ENCODE peak calls at places on chromosomes 16 and 17, in seven cellular contexts. One of them, this sample, is unnamed.

GRCh38 chr16:54431041-54431996 is 144.7 kb upstream of the IRX3 start:
- DNase-seq in H9: no peak
- DNase-seq in trophoblast cell: no peak
- DNase-seq in mesenchymal stem cell: peak; percentile 29
- DNase-seq in neuronal stem cell: no peak
- DNase-seq in mesendoderm: no peak
- DNase-seq in IMR-90: no peak
- DNase-seq in this sample: no peak

GRCh38 chr16:84818989-84819643 is 669 bp upstream of the CRISPLD2 start:
- DNase-seq in IMR-90: no peak
- DNase-seq in mesendoderm: no peak
- DNase-seq in neuronal stem cell: no peak
- DNase-seq in trophoblast cell: peak; percentile 99
- DNase-seq in mesenchymal stem cell: no peak
- DNase-seq in H9: peak; percentile 56
- DNase-seq in this sample: no peak

GRCh38 chr17:75824591-75825518 is 19.3 kb downstream of the UNC13D start:
- DNase-seq in neuronal stem cell: no peak
- DNase-seq in IMR-90: no peak
- DNase-seq in mesendoderm: no peak
- DNase-seq in H9: no peak
- DNase-seq in mesenchymal stem cell: no peak
- DNase-seq in trophoblast cell: no peak
- DNase-seq in this sample: no peak

GRCh38 chr17:9924735-9925191 is 19.7 kb upstream of the RCVRN start:
- DNase-seq in mesendoderm: peak; percentile 89
- DNase-seq in IMR-90: peak; percentile 75
- DNase-seq in trophoblast cell: peak; percentile 29
- DNase-seq in mesenchymal stem cell: peak; percentile 84
- DNase-seq in H9: peak; percentile 62
- DNase-seq in neuronal stem cell: peak; percentile 78
- DNase-seq in this sample: no peak

GRCh38 chr16:51898872-51899271 is 648.1 kb downstream of the TOX3 start:
- DNase-seq in neuronal stem cell: no peak
- DNase-seq in trophoblast cell: no peak
- DNase-seq in H9: no peak
- DNase-seq in mesendoderm: peak; percentile 6
- DNase-seq in mesenchymal stem cell: no peak
- DNase-seq in IMR-90: peak; percentile 53
- DNase-seq in this sample: no peak

GRCh38 chr17:50749243-50749642 is 18.1 kb downstream of the ANKRD40CL start:
- DNase-seq in mesendoderm: no peak
- DNase-seq in mesenchymal stem cell: no peak
- DNase-seq in H9: no peak
- DNase-seq in neuronal stem cell: no peak
- DNase-seq in IMR-90: no peak
- DNase-seq in trophoblast cell: no peak
- DNase-seq in this sample: no peak

GRCh38 chr17:49890852-49891251 is 43.0 kb upstream of the TAC4 start:
- DNase-seq in H9: no peak
- DNase-seq in IMR-90: no peak
- DNase-seq in mesendoderm: no peak
- DNase-seq in neuronal stem cell: no peak
- DNase-seq in trophoblast cell: no peak
- DNase-seq in mesenchymal stem cell: no peak
- DNase-seq in this sample: no peak

GRCh38 chr16:49952386-49952785 is 72.6 kb upstream of the CNEP1R1 start:
- DNase-seq in IMR-90: no peak
- DNase-seq in trophoblast cell: peak; percentile 75
- DNase-seq in mesenchymal stem cell: peak; percentile 49
- DNase-seq in mesendoderm: peak; percentile 40
- DNase-seq in H9: no peak
- DNase-seq in neuronal stem cell: no peak
- DNase-seq in this sample: no peak

GRCh38 chr17:45792437-45792836 is 8.3 kb downstream of the CRHR1 start:
- DNase-seq in trophoblast cell: no peak
- DNase-seq in IMR-90: no peak
- DNase-seq in neuronal stem cell: no peak
- DNase-seq in mesendoderm: no peak
- DNase-seq in H9: no peak
- DNase-seq in mesenchymal stem cell: no peak
- DNase-seq in this sample: no peak

GRCh38 chr16:10039220-10040096 is 142.8 kb downstream of the GRIN2A start:
- DNase-seq in IMR-90: no peak
- DNase-seq in neuronal stem cell: peak; percentile 67
- DNase-seq in H9: peak; percentile 74
- DNase-seq in trophoblast cell: no peak
- DNase-seq in mesendoderm: peak; percentile 82
- DNase-seq in mesenchymal stem cell: peak; percentile 16
- DNase-seq in this sample: peak; percentile 81

GRCh38 chr17:52227926-52228325 is 69.4 kb upstream of the CA10 start:
- DNase-seq in trophoblast cell: no peak
- DNase-seq in mesenchymal stem cell: no peak
- DNase-seq in IMR-90: no peak
- DNase-seq in neuronal stem cell: no peak
- DNase-seq in H9: no peak
- DNase-seq in mesendoderm: no peak
- DNase-seq in this sample: no peak

GRCh38 chr16:84928679-84929420 is 82.5 kb downstream of the ZDHHC7 start:
- DNase-seq in H9: no peak
- DNase-seq in neuronal stem cell: no peak
- DNase-seq in trophoblast cell: no peak
- DNase-seq in mesendoderm: no peak
- DNase-seq in IMR-90: peak; percentile 39
- DNase-seq in mesenchymal stem cell: no peak
- DNase-seq in this sample: no peak

GRCh38 chr17:28029033-28029432 is 13.4 kb upstream of the NLK start:
- DNase-seq in H9: no peak
- DNase-seq in neuronal stem cell: no peak
- DNase-seq in trophoblast cell: no peak
- DNase-seq in IMR-90: no peak
- DNase-seq in mesenchymal stem cell: no peak
- DNase-seq in mesendoderm: no peak
- DNase-seq in this sample: no peak

GRCh38 chr17:28031174-28031573 is 11.3 kb upstream of the NLK start:
- DNase-seq in trophoblast cell: no peak
- DNase-seq in H9: no peak
- DNase-seq in IMR-90: no peak
- DNase-seq in neuronal stem cell: no peak
- DNase-seq in mesendoderm: no peak
- DNase-seq in mesenchymal stem cell: no peak
- DNase-seq in this sample: no peak

GRCh38 chr17:28033972-28034714 is 8.3 kb upstream of the NLK start:
- DNase-seq in IMR-90: peak; percentile 91
- DNase-seq in mesenchymal stem cell: peak; percentile 61
- DNase-seq in trophoblast cell: no peak
- DNase-seq in H9: no peak
- DNase-seq in mesendoderm: no peak
- DNase-seq in neuronal stem cell: no peak
- DNase-seq in this sample: no peak

DNA sequence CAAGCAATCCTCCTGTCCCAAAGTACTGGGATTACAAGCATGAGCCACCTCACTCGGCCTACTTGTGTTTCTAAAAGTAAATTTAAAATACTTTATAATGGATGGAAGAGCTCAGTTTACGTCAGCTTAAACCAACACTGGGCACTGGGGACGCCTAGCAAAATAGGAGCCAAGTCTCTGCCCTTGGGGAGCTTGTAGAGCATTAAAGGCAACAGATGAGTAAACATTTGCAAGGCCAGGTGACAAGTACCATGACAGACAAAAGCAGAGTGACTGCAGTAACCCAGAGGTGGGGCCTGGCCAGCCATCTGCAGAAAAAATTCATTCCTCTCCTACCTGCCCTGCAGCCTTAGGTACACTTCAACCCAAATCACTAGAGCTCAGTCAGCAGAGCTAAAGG is 12.1 kb upstream of the NLK start:
- DNase-seq in neuronal stem cell: no peak
- DNase-seq in IMR-90: no peak
- DNase-seq in trophoblast cell: no peak
- DNase-seq in H9: no peak
- DNase-seq in mesenchymal stem cell: no peak
- DNase-seq in mesendoderm: no peak
- DNase-seq in this sample: no peak
- H3K4ac ChIP-seq in neuronal stem cell: no peak overlapping the region
- H3K4ac ChIP-seq in IMR-90: no peak overlapping the region
- H3K4ac ChIP-seq in trophoblast cell: no peak overlapping the region
- H3K4ac ChIP-seq in H9: no peak overlapping the region
- H3K4ac ChIP-seq in mesenchymal stem cell: no peak overlapping the region
- H3K4ac ChIP-seq in mesendoderm: no peak overlapping the region
- H3K4ac ChIP-seq in this sample: no peak overlapping the region

GRCh38 chr17:69098635-69099034 is 37.9 kb upstream of the ABCA9 start:
- DNase-seq in IMR-90: no peak
- DNase-seq in neuronal stem cell: no peak
- DNase-seq in trophoblast cell: no peak
- DNase-seq in mesenchymal stem cell: no peak
- DNase-seq in H9: no peak
- DNase-seq in mesendoderm: no peak
- DNase-seq in this sample: no peak
- H3K4ac ChIP-seq in IMR-90: no peak overlapping the region
- H3K4ac ChIP-seq in neuronal stem cell: no peak overlapping the region
- H3K4ac ChIP-seq in trophoblast cell: no peak overlapping the region
- H3K4ac ChIP-seq in mesenchymal stem cell: no peak overlapping the region
- H3K4ac ChIP-seq in H9: no peak overlapping the region
- H3K4ac ChIP-seq in mesendoderm: no peak overlapping the region
- H3K4ac ChIP-seq in this sample: no peak overlapping the region

GRCh38 chr17:27493088-27493487 is 36.8 kb downstream of the KSR1 start:
- DNase-seq in neuronal stem cell: no peak
- DNase-seq in mesendoderm: no peak
- DNase-seq in IMR-90: no peak
- DNase-seq in mesenchymal stem cell: no peak
- DNase-seq in H9: no peak
- DNase-seq in trophoblast cell: no peak
- DNase-seq in this sample: no peak

GRCh38 chr17:27491713-27492190 is 35.5 kb downstream of the KSR1 start:
- DNase-seq in neuronal stem cell: no peak
- DNase-seq in IMR-90: no peak
- DNase-seq in trophoblast cell: no peak
- DNase-seq in mesenchymal stem cell: no peak
- DNase-seq in mesendoderm: peak; percentile 42
- DNase-seq in H9: no peak
- DNase-seq in this sample: no peak

GRCh38 chr17:27490391-27490790 is 34.1 kb downstream of the KSR1 start:
- DNase-seq in mesenchymal stem cell: no peak
- DNase-seq in trophoblast cell: no peak
- DNase-seq in H9: no peak
- DNase-seq in mesendoderm: no peak
- DNase-seq in IMR-90: no peak
- DNase-seq in neuronal stem cell: no peak
- DNase-seq in this sample: no peak

GRCh38 chr17:27494192-27495091 is 38.2 kb downstream of the KSR1 start:
- DNase-seq in mesenchymal stem cell: no peak
- DNase-seq in mesendoderm: peak; percentile 69
- DNase-seq in neuronal stem cell: no peak
- DNase-seq in trophoblast cell: peak; percentile 67
- DNase-seq in H9: peak; percentile 67
- DNase-seq in IMR-90: peak; percentile 42
- DNase-seq in this sample: no peak

GRCh38 chr17:27492470-27492869 is 36.2 kb downstream of the KSR1 start:
- DNase-seq in trophoblast cell: peak; percentile 62
- DNase-seq in IMR-90: no peak
- DNase-seq in neuronal stem cell: no peak
- DNase-seq in mesenchymal stem cell: no peak
- DNase-seq in mesendoderm: peak; percentile 59
- DNase-seq in H9: no peak
- DNase-seq in this sample: no peak
- H3K4ac ChIP-seq in trophoblast cell: no peak overlapping the region
- H3K4ac ChIP-seq in IMR-90: no peak overlapping the region
- H3K4ac ChIP-seq in neuronal stem cell: no peak overlapping the region
- H3K4ac ChIP-seq in mesenchymal stem cell: no peak overlapping the region
- H3K4ac ChIP-seq in mesendoderm: no peak overlapping the region
- H3K4ac ChIP-seq in H9: no peak overlapping the region
- H3K4ac ChIP-seq in this sample: no peak overlapping the region

DNA sequence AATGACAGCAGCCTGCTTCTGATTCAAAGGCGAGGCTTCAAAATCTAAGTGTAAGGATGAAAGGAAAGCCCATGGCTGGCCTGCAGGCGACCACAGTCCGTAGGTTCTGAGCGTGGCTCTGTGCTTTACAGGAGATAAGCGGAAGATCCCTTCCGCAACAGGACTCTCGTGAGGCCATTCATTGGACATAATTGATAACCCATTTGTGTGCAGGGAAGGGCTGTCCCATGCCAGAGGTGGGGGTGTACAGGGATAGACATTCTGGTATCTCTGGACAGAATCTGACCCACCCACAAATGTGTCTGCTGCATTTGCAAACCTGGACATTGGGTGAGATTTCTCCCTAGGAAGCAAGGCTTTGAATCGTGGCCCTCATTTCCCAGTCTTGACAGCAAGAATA is 4.0 kb downstream of the CYB561 start:
- DNase-seq in neuronal stem cell: no peak
- DNase-seq in mesendoderm: no peak
- DNase-seq in H9: no peak
- DNase-seq in mesenchymal stem cell: no peak
- DNase-seq in IMR-90: no peak
- DNase-seq in trophoblast cell: no peak
- DNase-seq in this sample: no peak
- H3K4ac ChIP-seq in neuronal stem cell: no peak overlapping the region
- H3K4ac ChIP-seq in mesendoderm: no peak overlapping the region
- H3K4ac ChIP-seq in H9: no peak overlapping the region
- H3K4ac ChIP-seq in mesenchymal stem cell: no peak overlapping the region
- H3K4ac ChIP-seq in IMR-90: no peak overlapping the region
- H3K4ac ChIP-seq in trophoblast cell: no peak overlapping the region
- H3K4ac ChIP-seq in this sample: no peak overlapping the region

GRCh38 chr16:66975302-66975893 is 13.0 kb upstream of the CES4A start:
- DNase-seq in mesendoderm: no peak
- DNase-seq in trophoblast cell: no peak
- DNase-seq in neuronal stem cell: no peak
- DNase-seq in mesenchymal stem cell: no peak
- DNase-seq in IMR-90: no peak
- DNase-seq in H9: no peak
- DNase-seq in this sample: no peak
- H3K4ac ChIP-seq in mesendoderm: no peak overlapping the region
- H3K4ac ChIP-seq in trophoblast cell: no peak overlapping the region
- H3K4ac ChIP-seq in neuronal stem cell: no peak overlapping the region
- H3K4ac ChIP-seq in mesenchymal stem cell: no peak overlapping the region
- H3K4ac ChIP-seq in IMR-90: no peak overlapping the region
- H3K4ac ChIP-seq in H9: no peak overlapping the region
- H3K4ac ChIP-seq in this sample: no peak overlapping the region

DNA sequence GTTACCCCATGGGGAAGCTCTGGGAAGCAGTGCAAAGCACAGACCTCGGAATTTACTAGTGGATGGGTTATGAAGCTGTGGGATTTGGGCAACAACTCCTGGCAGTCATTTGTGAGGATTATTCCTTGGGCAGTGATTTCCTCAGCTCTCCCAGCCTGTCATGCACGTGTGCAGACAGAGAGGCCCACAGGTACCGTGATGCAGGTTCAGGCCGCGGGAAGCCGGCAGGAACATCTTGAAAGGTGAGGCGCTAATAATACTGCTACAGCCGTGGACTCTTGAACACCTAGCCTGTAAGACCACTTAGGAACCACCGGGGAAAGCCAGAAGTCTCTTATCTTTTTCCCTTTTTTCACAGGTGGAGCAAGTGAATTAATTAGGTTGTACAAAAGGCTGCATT is 80.2 kb upstream of the CPHXL start:
- DNase-seq in H9: no peak
- DNase-seq in mesenchymal stem cell: no peak
- DNase-seq in neuronal stem cell: no peak
- DNase-seq in trophoblast cell: no peak
- DNase-seq in mesendoderm: no peak
- DNase-seq in IMR-90: no peak
- DNase-seq in this sample: no peak
- H3K4ac ChIP-seq in H9: no peak overlapping the region
- H3K4ac ChIP-seq in mesenchymal stem cell: no peak overlapping the region
- H3K4ac ChIP-seq in neuronal stem cell: no peak overlapping the region
- H3K4ac ChIP-seq in trophoblast cell: no peak overlapping the region
- H3K4ac ChIP-seq in mesendoderm: no peak overlapping the region
- H3K4ac ChIP-seq in IMR-90: no peak overlapping the region
- H3K4ac ChIP-seq in this sample: no peak overlapping the region